ENCODE peak calls at places on chromosomes 4 and X, in four cellular contexts. L, D, A and V are unnamed samples.

GRCh38 chr4:162075691-162076090 is 88.1 kb downstream of the FSTL5 start:
- DNase-seq in L (no peak), D (no peak), A (no peak), V (no peak)

GRCh38 chr4:151674804-151675290 is 86.0 kb downstream of the GATB start:
- DNase-seq in L (no peak), D (no peak), A (no peak), V (no peak)

GRCh38 chrX:85996555-85996954 is 50.8 kb downstream of the CHM start:
- DNase-seq in L (no peak), D (no peak), A (no peak), V (no peak)

GRCh38 chr4:112145820-112146813 is 863 bp downstream of the FAM241A start:
- DNase-seq in L (peak; percentile 38), D (peak; percentile 18), A (peak; percentile 92), V (peak; percentile 32)

GRCh38 chrX:124573458-124573857 is 227.1 kb downstream of the SH2D1A start:
- DNase-seq in L (peak; percentile 7), D (no peak), A (no peak), V (no peak)

GRCh38 chr4:40990202-40990898 is 224.0 kb downstream of the APBB2 start:
- DNase-seq in L (peak; percentile 91), D (no peak), A (peak; percentile 66), V (no peak)

GRCh38 chrX:121245763-121246162 is 198.4 kb downstream of the GLUD2 start:
- DNase-seq in L (no peak), D (no peak), A (no peak), V (no peak)

GRCh38 chr4:173014113-173014558 is 154.5 kb upstream of the GALNT7 start:
- DNase-seq in L (peak; percentile 57), D (no peak), A (peak; percentile 75), V (no peak)

GRCh38 chr4:110033994-110034393 is 121.3 kb downstream of the EGF start:
- DNase-seq in L (no peak), D (peak; percentile 21), A (no peak), V (no peak)

GRCh38 chrX:9738146-9738545 is 27.5 kb downstream of the GPR143 start:
- DNase-seq in L (no peak), D (no peak), A (no peak), V (no peak)

GRCh38 chr4:11428161-11428700 is 463 bp downstream of the HS3ST1 start:
- DNase-seq in L (no peak), D (no peak), A (peak; percentile 72), V (no peak)

GRCh38 chr4:170721812-170722373 is 632.1 kb upstream of the AADAT start:
- DNase-seq in L (no peak), D (no peak), A (no peak), V (no peak)
- H3K27me3 ChIP-seq in L (no peaks in the 10 kb centered on the region), D (no peaks in the 10 kb centered on the region), A (no peaks in the 10 kb centered on the region), V (no peaks in the 10 kb centered on the region)

DNA sequence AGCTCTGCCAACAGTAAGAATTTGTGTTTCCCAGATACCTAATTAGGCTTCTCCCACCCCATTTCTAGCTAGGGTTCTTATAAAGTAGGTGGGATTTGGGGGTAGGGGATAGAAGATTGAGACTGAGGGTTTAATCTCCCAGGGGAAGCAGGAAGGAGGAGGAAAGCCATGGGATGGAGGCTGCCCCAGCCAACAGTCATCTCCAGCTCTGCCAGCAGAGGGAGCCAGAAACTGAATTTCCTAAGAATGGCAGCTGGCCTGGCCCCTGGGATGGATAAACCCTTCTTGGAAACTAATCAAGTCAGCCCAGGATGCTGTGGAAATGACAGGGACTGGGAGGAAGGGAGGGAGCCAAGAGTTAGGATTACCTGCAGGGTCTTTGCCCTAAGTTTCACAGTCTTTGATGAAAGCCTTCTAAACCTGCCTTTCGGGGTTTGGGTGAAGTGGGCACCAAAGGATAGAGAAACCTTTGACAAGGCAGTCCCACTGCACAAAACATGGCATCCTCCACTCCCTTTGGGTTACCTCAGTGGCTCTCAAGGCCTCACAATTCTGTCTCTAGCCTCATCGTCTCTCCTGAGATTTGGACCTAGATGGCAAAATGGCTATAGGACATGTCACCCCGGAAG is 6.7 kb upstream of the ERCC6L start:
- DNase-seq in L (peak; percentile 78), D (peak; percentile 19), A (peak; percentile 94), V (peak; percentile 62)
- TF ChIP-seq CTCF in L (peak; percentile 87), D (peak; percentile 50), A (peak; percentile 95), V (peak; percentile 52)

GRCh38 chrX:99301990-99302389 is 1108.1 kb downstream of the PCDH19 start:
- DNase-seq in L (peak; percentile 18), D (no peak), A (no peak), V (no peak)

GRCh38 chrX:99308302-99308701 is 1101.8 kb downstream of the PCDH19 start:
- DNase-seq in L (no peak), D (no peak), A (no peak), V (no peak)

DNA sequence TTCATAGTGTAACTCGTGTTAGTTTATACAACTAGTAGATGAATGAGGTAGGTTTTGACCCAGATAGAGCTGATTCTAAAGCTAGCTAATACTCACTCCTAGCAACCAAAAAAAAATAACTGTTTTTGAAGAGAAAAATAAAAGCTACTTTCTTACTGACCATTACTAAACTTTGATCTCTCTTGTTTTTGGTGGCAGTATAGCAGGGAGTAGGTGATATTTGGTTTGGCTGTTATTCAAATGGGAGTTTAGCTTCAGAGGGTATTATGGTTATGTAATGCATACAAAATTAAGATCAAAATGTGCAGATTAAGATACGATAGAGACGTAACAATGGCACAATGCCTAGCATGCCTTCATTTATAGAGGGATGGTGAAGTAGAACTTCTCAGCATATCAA is 1104.5 kb downstream of the PCDH19 start:
- DNase-seq in L (no peak), D (no peak), A (no peak), V (no peak)
- H3K27me3 ChIP-seq in L (no peaks in the 10 kb centered on the region), D (no peaks in the 10 kb centered on the region), A (no peaks in the 10 kb centered on the region), V (no peaks in the 10 kb centered on the region)

GRCh38 chr4:168622600-168622999 is 125.7 kb downstream of the PALLD start:
- DNase-seq in L (no peak), D (no peak), A (no peak), V (no peak)

GRCh38 chr4:168621806-168622589 is 125.1 kb downstream of the PALLD start:
- DNase-seq in L (no peak), D (no peak), A (peak; percentile 92), V (no peak)

GRCh38 chr4:168619266-168619631 is 122.4 kb downstream of the PALLD start:
- DNase-seq in L (peak; percentile 34), D (no peak), A (no peak), V (no peak)

GRCh38 chr4:168623011-168623410 is 126.2 kb downstream of the PALLD start:
- DNase-seq in L (no peak), D (no peak), A (peak; percentile 41), V (no peak)

DNA sequence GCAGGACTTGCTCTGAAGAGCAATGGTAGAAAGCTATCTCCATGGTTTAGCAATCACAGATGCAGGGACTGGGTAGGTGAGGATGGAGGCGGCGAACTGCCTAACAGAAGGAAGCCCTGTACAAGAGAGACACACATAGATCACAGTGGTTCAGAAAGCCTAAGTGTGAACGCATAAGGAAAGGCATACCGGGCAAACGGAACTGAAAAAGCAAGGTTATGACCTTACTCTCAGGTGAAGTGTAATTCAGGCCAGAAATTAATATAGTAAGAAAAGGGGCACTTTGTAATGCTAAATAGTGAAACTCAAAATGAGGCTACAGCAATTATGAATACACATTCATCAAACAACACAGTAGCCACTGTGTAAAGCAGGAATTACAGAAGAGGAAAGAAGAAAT is 126.6 kb downstream of the PALLD start:
- DNase-seq in L (no peak), D (no peak), A (no peak), V (no peak)
- TF ChIP-seq CTCF in L (no peak), D (no peak), A (no peak), V (no peak)

GRCh38 chrX:17860179-17860780 is 818 bp downstream of the RAI2 start:
- DNase-seq in L (no peak), D (no peak), A (no peak), V (no peak)
- H3K27me3 ChIP-seq in L (peaks cover 27% of the 10 kb centered on the region), D (no peaks in the 10 kb centered on the region), A (peaks cover 46% of the 10 kb centered on the region), V (no peaks in the 10 kb centered on the region)

GRCh38 chr4:169060396-169061081 is 50.5 kb upstream of the CBR4 start:
- DNase-seq in L (no peak), D (no peak), A (no peak), V (no peak)

GRCh38 chr4:169063441-169063840 is 53.4 kb upstream of the CBR4 start:
- DNase-seq in L (no peak), D (no peak), A (no peak), V (no peak)

GRCh38 chr4:169058312-169058711 is 48.3 kb upstream of the CBR4 start:
- DNase-seq in L (no peak), D (no peak), A (no peak), V (no peak)

GRCh38 chr4:169062861-169063197 is 52.8 kb upstream of the CBR4 start:
- DNase-seq in L (no peak), D (no peak), A (no peak), V (no peak)

DNA sequence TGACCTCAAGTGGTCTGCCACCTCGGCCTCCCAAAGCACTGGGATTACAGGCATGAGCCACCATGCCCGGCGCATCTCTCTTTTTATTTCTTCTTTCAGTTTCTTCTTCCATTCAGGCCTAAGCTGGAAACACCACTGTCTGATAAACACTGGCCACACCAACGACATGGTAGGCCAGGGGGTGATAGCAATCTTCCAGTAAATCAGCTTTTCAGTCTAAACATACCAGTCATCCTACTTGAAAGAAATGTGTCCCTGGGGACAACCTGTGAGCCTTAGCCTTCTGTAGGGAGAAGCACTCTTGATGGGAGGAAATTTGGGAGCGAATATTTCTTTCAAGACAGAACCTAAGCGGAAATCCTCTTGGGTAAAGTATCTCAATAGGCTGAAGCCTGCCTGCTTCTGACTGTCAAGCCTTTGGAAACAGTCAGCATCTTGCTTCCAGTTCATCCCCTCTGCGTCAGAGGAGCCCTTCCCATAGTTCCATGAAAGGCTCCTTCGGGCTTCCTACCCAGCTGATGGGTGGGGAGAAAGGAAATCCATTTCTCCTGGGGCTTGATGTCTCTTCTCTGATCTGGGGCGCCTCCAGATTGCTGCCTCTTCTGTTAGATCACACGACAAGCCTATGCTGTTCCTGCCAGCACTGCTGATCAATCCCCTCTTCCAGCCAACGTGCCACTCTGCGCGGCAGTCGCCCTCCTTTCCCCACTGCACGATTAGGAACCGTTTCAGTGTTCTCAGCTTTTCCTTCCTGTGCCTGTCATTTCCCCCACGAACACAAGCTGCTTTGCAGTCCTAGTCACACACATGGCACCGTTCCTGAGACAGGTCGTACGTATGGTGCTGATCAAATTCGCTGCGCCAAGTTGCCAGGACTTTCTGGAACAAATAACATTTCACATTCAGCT is 49.5 kb upstream of the CBR4 start:
- DNase-seq in L (no peak), D (peak; percentile 30), A (no peak), V (no peak)
- TF ChIP-seq CTCF in L (no peak), D (no peak), A (no peak), V (no peak)

DNA sequence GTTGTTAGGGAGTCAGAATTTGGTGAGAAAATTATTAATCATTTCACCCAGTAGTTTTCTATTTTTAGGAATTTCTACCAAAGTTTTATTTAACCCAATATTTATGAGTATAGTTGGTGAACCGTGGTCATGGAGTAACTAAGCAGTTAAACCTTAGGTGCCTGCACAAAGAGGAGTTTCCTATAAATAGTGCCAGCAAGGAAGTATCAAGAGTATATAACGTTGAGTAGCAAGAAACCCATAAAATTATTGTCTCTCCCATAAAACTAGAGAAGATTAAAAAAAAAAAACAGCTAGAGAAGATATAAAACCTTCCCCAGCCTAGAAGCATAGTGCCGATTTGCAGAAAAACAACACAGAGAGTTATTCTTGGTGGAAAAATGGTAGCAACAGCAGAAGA is 158.9 kb downstream of the PRDM5 start:
- DNase-seq in L (no peak), D (no peak), A (no peak), V (no peak)
- H3K27me3 ChIP-seq in L (no peaks in the 10 kb centered on the region), D (no peaks in the 10 kb centered on the region), A (no peaks in the 10 kb centered on the region), V (no peaks in the 10 kb centered on the region)

GRCh38 chr4:72527038-72527646 is 41.9 kb downstream of the ADAMTS3 start:
- DNase-seq in L (peak; percentile 21), D (no peak), A (no peak), V (no peak)
- TF ChIP-seq CTCF in L (no peak), D (no peak), A (no peak), V (no peak)

GRCh38 chr4:140612356-140612755 is 43.6 kb upstream of the UCP1 start:
- DNase-seq in L (no peak), D (no peak), A (no peak), V (no peak)
- H3K27me3 ChIP-seq in L (no peaks in the 10 kb centered on the region), D (no peaks in the 10 kb centered on the region), A (no peaks in the 10 kb centered on the region), V (no peaks in the 10 kb centered on the region)